ENCODE peak calls at places on chromosomes 7 and 10, in ten cellular contexts. U is activated CD4-positive, alpha-beta T cell treated with anti-CD3 and anti-CD28 coated beads, Interleukin-2, amount 10 ng/mL, durations not matched to agents 7 days and 5 days; V is GM04503; W is fibroblast of pulmonary artery; R is dermis blood vessel endothelial cell; C is HEK293T; E is posterior cingulate gyrus; X is stimulated activated CD4-positive, alpha-beta T cell treated with anti-CD3 and anti-CD28 coated beads, Interleukin-4, amount 100 ng/mL, for 24 hours; J is activated CD4-positive, alpha-beta memory T cell treated with anti-CD3 and anti-CD28 coated beads for 36 hours; K is neural crest cell. L is an unnamed sample.

GRCh38 chr10:28620251-28620650 is 57.1 kb upstream of the BAMBI start:
- DNase-seq in U (no peak), V (no peak), W (no peak), R (no peak), C (no peak), E (no peak), X (no peak), J (no peak), K (no peak), L (no peak)

GRCh38 chr7:77930496-77930895 is 131.9 kb downstream of the PHTF2 start:
- DNase-seq in U (no peak), V (no peak), W (no peak), R (no peak), C (no peak), E (no peak), X (no peak), J (no peak), K (no peak), L (no peak)

GRCh38 chr10:22316286-22317120 is at the start of gene COMMD3:
- DNase-seq in U (peak; percentile 81), V (no peak), W (peak; percentile 90), R (peak; percentile 92), C (peak; percentile 67), E (peak; percentile 96), X (peak; percentile 78), J (peak; percentile 87), K (peak; percentile 82), L (peak; percentile 92)

GRCh38 chr10:12408472-12408871 is 59.1 kb downstream of the CAMK1D start:
- DNase-seq in U (no peak), V (no peak), W (no peak), R (no peak), C (no peak), E (peak; percentile 61), X (no peak), J (no peak), K (no peak), L (no peak)

GRCh38 chr10:126647116-126647515 is 23.4 kb downstream of the C10orf90 start:
- DNase-seq in U (no peak), V (no peak), W (no peak), R (no peak), C (no peak), E (peak; percentile 59), X (no peak), J (no peak), K (no peak), L (no peak)

GRCh38 chr7:127629268-127629854 is 11.4 kb upstream of the PAX4 start:
- DNase-seq in U (peak; percentile 21), V (no peak), W (no peak), R (peak; percentile 30), C (peak; percentile 65), E (no peak), X (peak; percentile 26), J (peak; percentile 57), K (peak; percentile 9), L (no peak)

GRCh38 chr7:42212541-42213090 is 24.4 kb downstream of the GLI3 start:
- DNase-seq in U (no peak), V (no peak), W (no peak), R (no peak), C (no peak), E (no peak), X (no peak), J (no peak), K (no peak), L (no peak)

GRCh38 chr10:86944031-86944419 is 13.4 kb downstream of the MMRN2 start:
- DNase-seq in U (no peak), V (no peak), W (no peak), R (no peak), C (no peak), E (peak; percentile 26), X (no peak), J (no peak), K (no peak), L (no peak)

GRCh38 chr10:681670-682318 is 7.7 kb downstream of the DIP2C start:
- DNase-seq in U (no peak), V (no peak), W (no peak), R (no peak), C (no peak), E (no peak), X (no peak), J (no peak), K (no peak), L (no peak)

GRCh38 chr7:2974093-2974819 is 69.4 kb downstream of the CARD11 start:
- DNase-seq in U (no peak), V (no peak), W (no peak), R (no peak), C (no peak), E (peak; percentile 23), X (no peak), J (peak; percentile 5), K (no peak), L (no peak)

GRCh38 chr7:381211-382117 is 91.5 kb downstream of the FOXL3 start:
- DNase-seq in U (peak; percentile 22), V (no peak), W (no peak), R (peak; percentile 27), C (no peak), E (peak; percentile 71), X (peak; percentile 50), J (peak; percentile 62), K (no peak), L (no peak)

GRCh38 chr7:139873593-139874374 is 44.7 kb downstream of the TBXAS1 start:
- DNase-seq in U (no peak), V (no peak), W (no peak), R (peak; percentile 54), C (no peak), E (no peak), X (no peak), J (no peak), K (no peak), L (no peak)

GRCh38 chr7:125424721-125425120 is 495.1 kb upstream of the POT1 start:
- DNase-seq in U (no peak), V (no peak), W (no peak), R (peak; percentile 78), C (no peak), E (no peak), X (no peak), J (no peak), K (no peak), L (no peak)

GRCh38 chr10:130902471-130902870 is 409.1 kb downstream of the TCERG1L start:
- DNase-seq in U (no peak), V (no peak), W (no peak), R (no peak), C (no peak), E (no peak), X (no peak), J (no peak), K (no peak), L (no peak)

GRCh38 chr7:17301491-17302101 is 3.1 kb downstream of the AHR start:
- DNase-seq in U (peak; percentile 54), V (no peak), W (peak; percentile 69), R (peak; percentile 73), C (no peak), E (no peak), X (peak; percentile 62), J (peak; percentile 26), K (peak; percentile 39), L (peak; percentile 63)

GRCh38 chr10:68559872-68560200 is 301 bp upstream of the TET1 start:
- DNase-seq in U (no peak), V (no peak), W (no peak), R (no peak), C (no peak), E (no peak), X (no peak), J (peak; percentile 25), K (no peak), L (no peak)

GRCh38 chr7:9013940-9014339 is 580.5 kb downstream of the NXPH1 start:
- DNase-seq in U (no peak), V (no peak), W (no peak), R (no peak), C (no peak), E (no peak), X (no peak), J (no peak), K (no peak), L (no peak)

GRCh38 chr7:93799750-93800357 is 90.7 kb downstream of the TFPI2 start:
- DNase-seq in U (no peak), V (no peak), W (peak; percentile 64), R (peak; percentile 52), C (no peak), E (no peak), X (no peak), J (no peak), K (no peak), L (peak; percentile 28)

GRCh38 chr7:5452937-5453540 is 29.4 kb upstream of the TNRC18 start:
- DNase-seq in U (no peak), V (no peak), W (peak; percentile 83), R (peak; percentile 48), C (no peak), E (no peak), X (no peak), J (no peak), K (no peak), L (peak; percentile 71)

GRCh38 chr7:101106387-101106786 is 20.5 kb upstream of the SERPINE1 start:
- DNase-seq in U (no peak), V (no peak), W (no peak), R (no peak), C (no peak), E (no peak), X (no peak), J (no peak), K (no peak), L (no peak)

GRCh38 chr10:90587081-90587491 is 270.8 kb downstream of the HTR7 start:
- DNase-seq in U (no peak), V (no peak), W (peak; percentile 58), R (no peak), C (no peak), E (no peak), X (no peak), J (no peak), K (no peak), L (no peak)

GRCh38 chr10:103367379-103367781 is 396 bp upstream of the TAF5 start:
- DNase-seq in U (no peak), V (no peak), W (no peak), R (no peak), C (peak; percentile 17), E (no peak), X (peak; percentile 5), J (no peak), K (no peak), L (peak; percentile 6)

GRCh38 chr10:131789516-131789915 is 111.3 kb upstream of the PPP2R2D start:
- DNase-seq in U (no peak), V (no peak), W (no peak), R (no peak), C (no peak), E (no peak), X (no peak), J (no peak), K (no peak), L (no peak)

GRCh38 chr7:137579913-137580640 is 236.5 kb upstream of the PTN start:
- DNase-seq in U (no peak), V (no peak), W (peak; percentile 92), R (peak; percentile 92), C (no peak), E (no peak), X (no peak), J (no peak), K (no peak), L (peak; percentile 67)

GRCh38 chr7:117021366-117021765 is 68.1 kb downstream of the ST7 start:
- DNase-seq in U (no peak), V (no peak), W (no peak), R (no peak), C (no peak), E (no peak), X (no peak), J (no peak), K (no peak), L (no peak)

GRCh38 chr10:45063605-45064231 is 63.0 kb downstream of the ZNF22 start:
- DNase-seq in U (no peak), V (no peak), W (no peak), R (no peak), C (no peak), E (no peak), X (no peak), J (no peak), K (no peak), L (no peak)

GRCh38 chr10:116201011-116201410 is 72.0 kb downstream of the GFRA1 start:
- DNase-seq in U (no peak), V (peak; percentile 54), W (no peak), R (no peak), C (no peak), E (no peak), X (no peak), J (no peak), K (no peak), L (no peak)

GRCh38 chr10:30986027-30986672 is 45.5 kb downstream of the ZNF438 start:
- DNase-seq in U (no peak), V (no peak), W (peak; percentile 85), R (peak; percentile 39), C (no peak), E (no peak), X (no peak), J (no peak), K (no peak), L (no peak)